ENCODE peak calls at places on chromosomes 12 and 14, in seven cellular contexts. B is upper lobe of left lung, E is adrenal gland, A is right lobe of liver, Q is heart left ventricle, D is HAP-1, Y is hepatocyte. Z is an unnamed sample.
A peak's percentile ranks its signal among the peaks of the same experiment; 100 is the strongest.

GRCh38 chr14:68300608-68301007 is 481.0 kb downstream of the RAD51B start:
- DNase-seq in B (no peak), E (no peak), A (no peak), Q (no peak), D (no peak), Y (no peak), Z (no peak)

GRCh38 chr12:58249610-58250009 is 308.2 kb downstream of the ATP23 start:
- DNase-seq in B (no peak), E (no peak), A (no peak), Q (peak; percentile 31), D (no peak), Y (no peak), Z (no peak)

GRCh38 chr14:36091096-36091495 is 85.4 kb downstream of the PTCSC3 start:
- DNase-seq in B (peak; percentile 75), E (no peak), A (no peak), Q (no peak), D (no peak), Y (peak; percentile 82), Z (no peak)

GRCh38 chr12:124844411-124845397 is 19.0 kb downstream of the SCARB1 start:
- DNase-seq in B (no peak), E (no peak), A (no peak), Q (no peak), D (no peak), Y (no peak), Z (no peak)

GRCh38 chr12:51976376-51977160 is 25.1 kb downstream of the ACVR1B start:
- DNase-seq in B (no peak), E (no peak), A (no peak), Q (no peak), D (no peak), Y (peak; percentile 69), Z (no peak)

GRCh38 chr12:20513189-20513588 is 144.9 kb downstream of the PDE3A start:
- DNase-seq in B (no peak), E (no peak), A (no peak), Q (no peak), D (no peak), Y (no peak), Z (no peak)

GRCh38 chr12:91289881-91290280 is 107.3 kb upstream of the DCN start:
- DNase-seq in B (no peak), E (no peak), A (no peak), Q (no peak), D (no peak), Y (no peak), Z (no peak)

GRCh38 chr14:58104808-58105207 is 47.2 kb downstream of the ARMH4 start:
- DNase-seq in B (no peak), E (no peak), A (no peak), Q (no peak), D (no peak), Y (no peak), Z (no peak)

GRCh38 chr14:20935303-20935984 is 19.8 kb upstream of the RNASE2 start:
- DNase-seq in B (no peak), E (no peak), A (no peak), Q (no peak), D (no peak), Y (no peak), Z (no peak)

GRCh38 chr14:92797935-92798653 is 4.0 kb downstream of the GOLGA5 start:
- DNase-seq in B (no peak), E (no peak), A (no peak), Q (no peak), D (no peak), Y (no peak), Z (no peak)

GRCh38 chr14:24978862-24979724 is 70.9 kb downstream of the STXBP6 start:
- DNase-seq in B (no peak), E (no peak), A (no peak), Q (no peak), D (no peak), Y (peak; percentile 58), Z (no peak)

GRCh38 chr14:98555440-98555839 is 716.6 kb downstream of the BCL11B start:
- DNase-seq in B (no peak), E (no peak), A (no peak), Q (no peak), D (no peak), Y (no peak), Z (no peak)

GRCh38 chr14:35335388-35336092 is 43.4 kb downstream of the PSMA6 start:
- DNase-seq in B (peak; percentile 73), E (peak; percentile 87), A (peak; percentile 77), Q (peak; percentile 58), D (no peak), Y (peak; percentile 81), Z (no peak)

GRCh38 chr14:95294834-95295599 is 24.7 kb downstream of the CLMN start:
- DNase-seq in B (no peak), E (no peak), A (no peak), Q (no peak), D (no peak), Y (no peak), Z (no peak)

GRCh38 chr12:132698336-132698735 is 10.9 kb downstream of the PXMP2 start:
- DNase-seq in B (no peak), E (no peak), A (no peak), Q (no peak), D (no peak), Y (no peak), Z (no peak)
- H3K4me3 ChIP-seq in B (no peak overlapping the region), E (no peak overlapping the region), A (no peak overlapping the region), Q (no peak overlapping the region), D (no peak overlapping the region), Y (no peak overlapping the region), Z (no peak overlapping the region)

DNA sequence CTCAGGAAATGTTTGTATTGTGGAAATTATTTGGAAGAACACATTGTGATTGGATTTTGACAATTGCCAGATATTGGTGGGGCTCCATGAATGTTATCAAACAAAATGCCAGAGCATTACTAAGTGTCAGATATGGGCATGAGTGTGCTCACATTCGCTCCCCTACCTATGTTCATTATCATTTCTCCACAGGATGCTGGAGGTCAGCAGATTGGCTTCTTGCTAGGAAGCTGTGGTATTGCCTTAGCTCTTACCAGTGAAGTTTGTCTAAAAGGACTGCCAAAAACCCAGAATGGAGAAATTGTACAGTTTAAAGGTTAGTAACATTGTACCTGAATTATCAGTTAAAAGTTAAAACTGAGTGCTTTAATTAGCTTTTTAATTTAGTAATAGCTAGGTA is 78.3 kb upstream of the ATF1 start:
- DNase-seq in B (no peak), E (no peak), A (no peak), Q (no peak), D (no peak), Y (no peak), Z (no peak)
- H3K36me3 ChIP-seq in B (peaks cover 4% of the 10 kb centered on the region), E (no peaks in the 10 kb centered on the region), A (no peaks in the 10 kb centered on the region), Q (peaks cover 9% of the 10 kb centered on the region), D (peaks cover 4% of the 10 kb centered on the region), Y (no peaks in the 10 kb centered on the region), Z (no peaks in the 10 kb centered on the region)

DNA sequence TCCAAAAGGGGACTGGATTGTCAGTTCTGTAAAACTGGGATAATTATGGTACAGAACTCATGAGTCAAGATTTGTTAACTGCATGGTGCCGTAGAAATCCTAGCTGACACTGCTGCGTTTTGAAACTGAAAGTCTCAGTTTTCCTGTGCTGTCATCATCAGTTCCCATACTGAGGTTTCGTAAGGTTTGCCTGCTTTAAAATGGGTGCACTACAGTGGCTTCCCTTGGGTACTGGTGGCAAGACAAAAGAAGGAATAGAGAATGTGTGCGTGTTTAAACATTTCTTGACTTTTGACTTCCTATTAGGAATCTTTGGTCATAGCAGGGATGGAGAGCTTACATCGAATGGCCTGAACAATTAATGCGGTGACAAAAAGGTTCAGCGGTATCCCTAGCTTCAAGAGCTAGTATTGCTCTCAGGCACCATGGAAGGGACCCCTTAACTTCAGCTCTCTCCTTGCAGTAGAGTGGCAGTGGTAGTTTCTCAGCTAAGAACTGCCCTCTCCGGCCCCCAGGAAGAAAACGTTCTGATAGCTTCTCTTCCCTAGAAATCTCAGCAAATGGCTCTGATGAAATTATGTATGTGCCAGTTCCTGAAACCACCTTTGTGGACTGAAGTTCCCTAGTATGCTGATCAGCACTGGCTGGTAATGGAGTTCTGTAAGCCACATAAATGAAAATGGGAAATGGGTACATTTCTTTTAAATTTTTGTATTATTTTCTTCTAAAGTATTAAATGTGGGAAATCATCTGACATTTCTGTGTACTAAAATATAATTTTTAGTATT is 28.9 kb downstream of the ANO6 start:
- DNase-seq in B (no peak), E (no peak), A (no peak), Q (no peak), D (no peak), Y (no peak), Z (no peak)
- H3K4me3 ChIP-seq in B (no peak overlapping the region), E (no peak overlapping the region), A (no peak overlapping the region), Q (peak overlapping the region; percentile 26), D (no peak overlapping the region), Y (no peak overlapping the region), Z (peak overlapping the region; percentile 12)

DNA sequence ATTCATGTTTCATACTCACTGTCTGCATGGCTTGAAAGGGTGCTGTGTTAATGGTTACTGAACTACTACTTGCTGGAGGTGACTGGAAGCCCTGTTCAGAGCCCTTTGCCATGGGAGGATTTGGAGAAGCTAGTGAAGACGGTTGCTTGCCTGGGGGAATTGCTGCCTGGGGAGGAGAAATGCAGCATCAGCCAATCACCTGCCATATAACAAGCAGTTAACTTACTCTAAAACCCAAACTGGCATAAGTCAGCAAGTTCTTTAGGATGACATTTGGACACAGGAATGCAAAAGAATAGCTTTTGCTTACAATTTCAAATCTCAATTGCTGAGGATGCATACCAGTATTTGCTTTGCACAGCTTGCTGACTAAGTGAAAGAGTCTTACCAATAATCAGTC is 23.4 kb upstream of the IPO8 start:
- DNase-seq in B (no peak), E (no peak), A (no peak), Q (no peak), D (no peak), Y (peak; percentile 5), Z (no peak)
- H3K36me3 ChIP-seq in B (peaks cover 3% of the 10 kb centered on the region), E (no peaks in the 10 kb centered on the region), A (no peaks in the 10 kb centered on the region), Q (no peaks in the 10 kb centered on the region), D (peaks cover 27% of the 10 kb centered on the region), Y (no peaks in the 10 kb centered on the region), Z (peaks cover 4% of the 10 kb centered on the region)

DNA sequence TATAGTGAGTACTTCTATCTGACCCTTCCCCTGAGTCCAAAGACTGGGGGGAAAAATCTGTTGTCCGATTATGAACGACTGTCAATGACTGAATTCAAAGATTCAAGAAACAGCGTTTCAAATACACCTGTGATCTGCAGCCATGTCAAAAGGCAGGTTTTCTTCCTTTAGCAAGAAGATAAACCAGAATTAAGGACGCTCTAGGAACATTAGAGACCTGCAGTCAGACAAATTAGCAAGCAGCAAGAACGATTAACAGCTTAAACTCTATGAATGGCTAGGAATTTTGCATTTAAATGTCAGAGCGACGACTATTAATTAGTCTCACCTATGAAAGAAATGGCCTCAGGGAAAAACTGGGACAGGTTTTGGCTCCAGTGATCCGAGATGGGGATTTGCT is 2.0 kb downstream of the DUSP6 start:
- DNase-seq in B (no peak), E (no peak), A (no peak), Q (no peak), D (no peak), Y (no peak), Z (no peak)
- H3K4me3 ChIP-seq in B (peak overlapping the region; percentile 62), E (peak overlapping the region; percentile 72), A (peak overlapping the region; percentile 88), Q (peak overlapping the region; percentile 91), D (peak overlapping the region; percentile 35), Y (peak overlapping the region; percentile 37), Z (peak overlapping the region; percentile 91)

GRCh38 chr12:132717011-132717410 is 6.4 kb downstream of the PGAM5 start:
- DNase-seq in B (no peak), E (no peak), A (no peak), Q (no peak), D (no peak), Y (no peak), Z (no peak)
- H3K36me3 ChIP-seq in B (peaks cover 5% of the 10 kb centered on the region), E (no peaks in the 10 kb centered on the region), A (peaks cover 8% of the 10 kb centered on the region), Q (no peaks in the 10 kb centered on the region), D (peaks cover 79% of the 10 kb centered on the region), Y (no peaks in the 10 kb centered on the region), Z (no peaks in the 10 kb centered on the region)